ENCODE peak calls at places on chromosomes 16 and 17, in nine cellular contexts. Q is HEK293T; I is effector memory CD8-positive, alpha-beta T cell; M is COR-L47; Y is pulmonary artery endothelial cell; F is HS-27A; L is GOT3; R is mucosa of descending colon; D is foreskin fibroblast. E is an unnamed sample.

GRCh38 chr17:62825182-62825581 is 17.1 kb upstream of the MARCHF10 start:
- DNase-seq in Q (no peak), M (no peak), R (no peak), L (no peak), Y (no peak), I (no peak), D (no peak), F (no peak), E (no peak)

GRCh38 chr17:17041018-17041521 is 1.2 kb upstream of the MPRIP start:
- DNase-seq in M (no peak), Y (no peak), I (no peak), R (no peak), F (no peak), L (no peak), Q (no peak), D (peak), E (peak)

GRCh38 chr16:81499576-81500380 is 55.2 kb downstream of the CMIP start:
- DNase-seq in Q (no peak), M (no peak), L (no peak), I (no peak), F (no peak), D (no peak), Y (no peak), R (no peak), E (no peak)

GRCh38 chr17:13046361-13046760 is 28.5 kb upstream of the ELAC2 start:
- DNase-seq in Y (no peak), R (no peak), D (no peak), F (no peak), L (no peak), Q (no peak), M (no peak), I (no peak), E (no peak)

GRCh38 chr17:56313201-56313600 is 159.9 kb downstream of the ANKFN1 start:
- DNase-seq in Q (no peak), F (no peak), Y (no peak), M (no peak), L (no peak), R (no peak), I (no peak), D (no peak), E (no peak)

GRCh38 chr17:73585583-73585982 is 58.7 kb downstream of the SDK2 start:
- DNase-seq in F (no peak), Q (no peak), I (no peak), L (no peak), M (no peak), D (no peak), Y (no peak), R (no peak), E (no peak)

GRCh38 chr17:50511058-50511457 is 2.8 kb downstream of the MYCBPAP start:
- DNase-seq in Q (no peak), R (no peak), Y (no peak), L (no peak), I (no peak), F (no peak), M (no peak), D (peak), E (no peak)

GRCh38 chr17:60548990-60549389 is 22.9 kb upstream of the APPBP2 start:
- DNase-seq in I (no peak), R (no peak), M (no peak), D (no peak), Q (no peak), Y (no peak), L (no peak), F (no peak), E (no peak)

GRCh38 chr16:23948949-23949392 is 113.2 kb downstream of the PRKCB start:
- DNase-seq in M (no peak), F (no peak), Q (no peak), R (peak), I (peak), L (no peak), D (no peak), Y (no peak), E (peak)

GRCh38 chr17:18158022-18158600 is 25.5 kb upstream of the ALKBH5 start:
- DNase-seq in L (no peak), I (peak), Y (peak), Q (peak), R (peak), D (peak), F (peak), M (no peak), E (peak)

GRCh38 chr16:680967-681745 is 946 bp downstream of the STUB1 start:
- DNase-seq in L (no peak), F (no peak), Q (no peak), I (no peak), Y (no peak), D (peak), R (peak), M (no peak), E (peak)

GRCh38 chr16:57878586-57878985 is 76.3 kb upstream of the KIFC3 start:
- DNase-seq in F (no peak), L (no peak), I (no peak), R (no peak), Q (no peak), Y (no peak), D (no peak), M (no peak), E (no peak)

GRCh38 chr16:26988186-26988585 is 78.5 kb upstream of the C16orf82 start:
- DNase-seq in M (no peak), D (no peak), F (no peak), Y (no peak), L (no peak), Q (no peak), I (no peak), R (no peak), E (no peak)

GRCh38 chr16:67481561-67482259 is 753 bp upstream of the ATP6V0D1 start:
- DNase-seq in M (no peak), R (peak), I (no peak), F (no peak), Q (no peak), Y (no peak), L (no peak), D (peak), E (peak)

GRCh38 chr16:29745126-29745852 is 501 bp downstream of the C16orf54 start:
- DNase-seq in R (no peak), D (no peak), Y (no peak), Q (no peak), M (no peak), L (no peak), I (peak), F (no peak), E (no peak)

GRCh38 chr16:61792194-61792904 is 243.9 kb downstream of the CDH8 start:
- DNase-seq in D (peak), Y (no peak), I (no peak), R (no peak), Q (no peak), M (no peak), F (peak), L (no peak), E (no peak)

GRCh38 chr16:63581560-63581959 is 1540.3 kb downstream of the CDH11 start:
- DNase-seq in Q (no peak), M (no peak), L (no peak), R (no peak), F (no peak), I (no peak), Y (no peak), D (no peak), E (no peak)

GRCh38 chr17:28901866-28902818 is 737 bp downstream of the DHRS13 start:
- DNase-seq in Q (peak), D (peak), M (peak), Y (no peak), F (no peak), R (peak), I (no peak), L (no peak), E (no peak)

GRCh38 chr17:58184308-58184985 is 8.1 kb upstream of the EPX start:
- DNase-seq in D (peak), M (no peak), R (no peak), I (no peak), Y (no peak), F (no peak), Q (peak), L (no peak), E (no peak)

GRCh38 chr16:67853670-67854069 is 6.2 kb upstream of the CENPT start:
- DNase-seq in M (no peak), Y (no peak), D (no peak), F (no peak), R (no peak), I (no peak), Q (no peak), L (no peak), E (no peak)